ENCODE peak calls at places on chromosome 1, in six cellular contexts. One of them, this sample, is unnamed.

GRCh38 chr1:59657873-59658465 is 156.8 kb upstream of the HOOK1 start:
- DNase-seq in endothelial cell: no peak
- DNase-seq in activated naive CD8-positive, alpha-beta T cell treated with anti-CD3 and anti-CD28 coated beads for 36 hours: no peak
- DNase-seq in occipital lobe: no peak
- DNase-seq in T-cell: no peak
- DNase-seq in stimulated activated CD8-positive, alpha-beta memory T cell treated with anti-CD3 and anti-CD28 coated beads, Interleukin-4, amount 100 ng/mL, for 24 hours: no peak
- DNase-seq in this sample: no peak

GRCh38 chr1:201311356-201312011 is 28.2 kb downstream of the PKP1 start:
- DNase-seq in endothelial cell: no peak
- DNase-seq in activated naive CD8-positive, alpha-beta T cell treated with anti-CD3 and anti-CD28 coated beads for 36 hours: peak
- DNase-seq in occipital lobe: no peak
- DNase-seq in T-cell: no peak
- DNase-seq in stimulated activated CD8-positive, alpha-beta memory T cell treated with anti-CD3 and anti-CD28 coated beads, Interleukin-4, amount 100 ng/mL, for 24 hours: no peak
- DNase-seq in this sample: no peak

GRCh38 chr1:37186246-37186756 is 152.0 kb upstream of the GRIK3 start:
- DNase-seq in endothelial cell: no peak
- DNase-seq in activated naive CD8-positive, alpha-beta T cell treated with anti-CD3 and anti-CD28 coated beads for 36 hours: no peak
- DNase-seq in occipital lobe: no peak
- DNase-seq in T-cell: no peak
- DNase-seq in stimulated activated CD8-positive, alpha-beta memory T cell treated with anti-CD3 and anti-CD28 coated beads, Interleukin-4, amount 100 ng/mL, for 24 hours: no peak
- DNase-seq in this sample: no peak

GRCh38 chr1:3497521-3497920 is 43.1 kb downstream of the ARHGEF16 start:
- DNase-seq in endothelial cell: no peak
- DNase-seq in activated naive CD8-positive, alpha-beta T cell treated with anti-CD3 and anti-CD28 coated beads for 36 hours: no peak
- DNase-seq in occipital lobe: no peak
- DNase-seq in T-cell: no peak
- DNase-seq in stimulated activated CD8-positive, alpha-beta memory T cell treated with anti-CD3 and anti-CD28 coated beads, Interleukin-4, amount 100 ng/mL, for 24 hours: no peak
- DNase-seq in this sample: no peak

GRCh38 chr1:153192697-153193096 is 10.5 kb upstream of the LELP1 start:
- DNase-seq in endothelial cell: peak
- DNase-seq in activated naive CD8-positive, alpha-beta T cell treated with anti-CD3 and anti-CD28 coated beads for 36 hours: no peak
- DNase-seq in occipital lobe: no peak
- DNase-seq in T-cell: no peak
- DNase-seq in stimulated activated CD8-positive, alpha-beta memory T cell treated with anti-CD3 and anti-CD28 coated beads, Interleukin-4, amount 100 ng/mL, for 24 hours: no peak
- DNase-seq in this sample: no peak

GRCh38 chr1:183689770-183690204 is 36.7 kb upstream of the APOBEC4 start:
- DNase-seq in endothelial cell: no peak
- DNase-seq in activated naive CD8-positive, alpha-beta T cell treated with anti-CD3 and anti-CD28 coated beads for 36 hours: peak
- DNase-seq in occipital lobe: no peak
- DNase-seq in T-cell: no peak
- DNase-seq in stimulated activated CD8-positive, alpha-beta memory T cell treated with anti-CD3 and anti-CD28 coated beads, Interleukin-4, amount 100 ng/mL, for 24 hours: no peak
- DNase-seq in this sample: no peak

GRCh38 chr1:156407344-156407743 is 38.3 kb downstream of the RHBG start:
- DNase-seq in endothelial cell: no peak
- DNase-seq in activated naive CD8-positive, alpha-beta T cell treated with anti-CD3 and anti-CD28 coated beads for 36 hours: no peak
- DNase-seq in occipital lobe: peak
- DNase-seq in T-cell: no peak
- DNase-seq in stimulated activated CD8-positive, alpha-beta memory T cell treated with anti-CD3 and anti-CD28 coated beads, Interleukin-4, amount 100 ng/mL, for 24 hours: no peak
- DNase-seq in this sample: peak

GRCh38 chr1:171226757-171227370 is 21.4 kb upstream of the FMO1 start:
- DNase-seq in endothelial cell: peak
- DNase-seq in activated naive CD8-positive, alpha-beta T cell treated with anti-CD3 and anti-CD28 coated beads for 36 hours: peak
- DNase-seq in occipital lobe: no peak
- DNase-seq in T-cell: no peak
- DNase-seq in stimulated activated CD8-positive, alpha-beta memory T cell treated with anti-CD3 and anti-CD28 coated beads, Interleukin-4, amount 100 ng/mL, for 24 hours: no peak
- DNase-seq in this sample: peak

GRCh38 chr1:206556748-206557635 is 49.7 kb downstream of the RASSF5 start:
- DNase-seq in endothelial cell: peak
- DNase-seq in activated naive CD8-positive, alpha-beta T cell treated with anti-CD3 and anti-CD28 coated beads for 36 hours: peak
- DNase-seq in occipital lobe: peak
- DNase-seq in T-cell: peak
- DNase-seq in stimulated activated CD8-positive, alpha-beta memory T cell treated with anti-CD3 and anti-CD28 coated beads, Interleukin-4, amount 100 ng/mL, for 24 hours: peak
- DNase-seq in this sample: peak

GRCh38 chr1:46274224-46275029 is 26.9 kb downstream of the RAD54L start:
- DNase-seq in endothelial cell: no peak
- DNase-seq in activated naive CD8-positive, alpha-beta T cell treated with anti-CD3 and anti-CD28 coated beads for 36 hours: no peak
- DNase-seq in occipital lobe: no peak
- DNase-seq in T-cell: no peak
- DNase-seq in stimulated activated CD8-positive, alpha-beta memory T cell treated with anti-CD3 and anti-CD28 coated beads, Interleukin-4, amount 100 ng/mL, for 24 hours: no peak
- DNase-seq in this sample: no peak

GRCh38 chr1:30191154-30191702 is 532.2 kb downstream of the MATN1 start:
- DNase-seq in endothelial cell: no peak
- DNase-seq in activated naive CD8-positive, alpha-beta T cell treated with anti-CD3 and anti-CD28 coated beads for 36 hours: peak
- DNase-seq in occipital lobe: no peak
- DNase-seq in T-cell: peak
- DNase-seq in stimulated activated CD8-positive, alpha-beta memory T cell treated with anti-CD3 and anti-CD28 coated beads, Interleukin-4, amount 100 ng/mL, for 24 hours: no peak
- DNase-seq in this sample: no peak

GRCh38 chr1:31785947-31786290 is 21.8 kb upstream of the ADGRB2 start:
- DNase-seq in endothelial cell: no peak
- DNase-seq in activated naive CD8-positive, alpha-beta T cell treated with anti-CD3 and anti-CD28 coated beads for 36 hours: no peak
- DNase-seq in occipital lobe: no peak
- DNase-seq in T-cell: no peak
- DNase-seq in stimulated activated CD8-positive, alpha-beta memory T cell treated with anti-CD3 and anti-CD28 coated beads, Interleukin-4, amount 100 ng/mL, for 24 hours: no peak
- DNase-seq in this sample: no peak

GRCh38 chr1:29959356-29959755 is 723.0 kb downstream of the PTPRU start:
- DNase-seq in endothelial cell: no peak
- DNase-seq in activated naive CD8-positive, alpha-beta T cell treated with anti-CD3 and anti-CD28 coated beads for 36 hours: no peak
- DNase-seq in occipital lobe: no peak
- DNase-seq in T-cell: no peak
- DNase-seq in stimulated activated CD8-positive, alpha-beta memory T cell treated with anti-CD3 and anti-CD28 coated beads, Interleukin-4, amount 100 ng/mL, for 24 hours: no peak
- DNase-seq in this sample: no peak

GRCh38 chr1:25568834-25569598 is 25.6 kb downstream of the LDLRAP1 start:
- DNase-seq in endothelial cell: no peak
- DNase-seq in activated naive CD8-positive, alpha-beta T cell treated with anti-CD3 and anti-CD28 coated beads for 36 hours: peak
- DNase-seq in occipital lobe: peak
- DNase-seq in T-cell: no peak
- DNase-seq in stimulated activated CD8-positive, alpha-beta memory T cell treated with anti-CD3 and anti-CD28 coated beads, Interleukin-4, amount 100 ng/mL, for 24 hours: no peak
- DNase-seq in this sample: no peak

GRCh38 chr1:51506537-51506936 is 12.5 kb downstream of the EPS15 start:
- DNase-seq in endothelial cell: no peak
- DNase-seq in activated naive CD8-positive, alpha-beta T cell treated with anti-CD3 and anti-CD28 coated beads for 36 hours: peak
- DNase-seq in occipital lobe: peak
- DNase-seq in T-cell: no peak
- DNase-seq in stimulated activated CD8-positive, alpha-beta memory T cell treated with anti-CD3 and anti-CD28 coated beads, Interleukin-4, amount 100 ng/mL, for 24 hours: no peak
- DNase-seq in this sample: no peak

GRCh38 chr1:64980745-64981601 is 14.6 kb upstream of the JAK1 start:
- DNase-seq in endothelial cell: no peak
- DNase-seq in activated naive CD8-positive, alpha-beta T cell treated with anti-CD3 and anti-CD28 coated beads for 36 hours: no peak
- DNase-seq in occipital lobe: no peak
- DNase-seq in T-cell: no peak
- DNase-seq in stimulated activated CD8-positive, alpha-beta memory T cell treated with anti-CD3 and anti-CD28 coated beads, Interleukin-4, amount 100 ng/mL, for 24 hours: no peak
- DNase-seq in this sample: no peak

GRCh38 chr1:186535388-186536133 is 74.6 kb upstream of the PDC start:
- DNase-seq in endothelial cell: no peak
- DNase-seq in activated naive CD8-positive, alpha-beta T cell treated with anti-CD3 and anti-CD28 coated beads for 36 hours: no peak
- DNase-seq in occipital lobe: no peak
- DNase-seq in T-cell: no peak
- DNase-seq in stimulated activated CD8-positive, alpha-beta memory T cell treated with anti-CD3 and anti-CD28 coated beads, Interleukin-4, amount 100 ng/mL, for 24 hours: no peak
- DNase-seq in this sample: no peak

GRCh38 chr1:202009326-202010031 is 908 bp upstream of the ELF3 start:
- DNase-seq in endothelial cell: peak
- DNase-seq in activated naive CD8-positive, alpha-beta T cell treated with anti-CD3 and anti-CD28 coated beads for 36 hours: peak
- DNase-seq in occipital lobe: peak
- DNase-seq in T-cell: peak
- DNase-seq in stimulated activated CD8-positive, alpha-beta memory T cell treated with anti-CD3 and anti-CD28 coated beads, Interleukin-4, amount 100 ng/mL, for 24 hours: peak
- DNase-seq in this sample: peak

GRCh38 chr1:92833840-92834239 is 2.0 kb downstream of the RPL5 start:
- DNase-seq in endothelial cell: no peak
- DNase-seq in activated naive CD8-positive, alpha-beta T cell treated with anti-CD3 and anti-CD28 coated beads for 36 hours: no peak
- DNase-seq in occipital lobe: no peak
- DNase-seq in T-cell: no peak
- DNase-seq in stimulated activated CD8-positive, alpha-beta memory T cell treated with anti-CD3 and anti-CD28 coated beads, Interleukin-4, amount 100 ng/mL, for 24 hours: no peak
- DNase-seq in this sample: no peak

GRCh38 chr1:36027766-36028165 is 56.1 kb upstream of the TEKT2 start:
- DNase-seq in endothelial cell: no peak
- DNase-seq in activated naive CD8-positive, alpha-beta T cell treated with anti-CD3 and anti-CD28 coated beads for 36 hours: no peak
- DNase-seq in occipital lobe: no peak
- DNase-seq in T-cell: no peak
- DNase-seq in stimulated activated CD8-positive, alpha-beta memory T cell treated with anti-CD3 and anti-CD28 coated beads, Interleukin-4, amount 100 ng/mL, for 24 hours: no peak
- DNase-seq in this sample: no peak

GRCh38 chr1:51491166-51491981 is 27.7 kb downstream of the EPS15 start:
- DNase-seq in endothelial cell: no peak
- DNase-seq in activated naive CD8-positive, alpha-beta T cell treated with anti-CD3 and anti-CD28 coated beads for 36 hours: no peak
- DNase-seq in occipital lobe: no peak
- DNase-seq in T-cell: no peak
- DNase-seq in stimulated activated CD8-positive, alpha-beta memory T cell treated with anti-CD3 and anti-CD28 coated beads, Interleukin-4, amount 100 ng/mL, for 24 hours: no peak
- DNase-seq in this sample: no peak

GRCh38 chr1:236868625-236869467 is 73.8 kb downstream of the MTR start:
- DNase-seq in endothelial cell: peak
- DNase-seq in activated naive CD8-positive, alpha-beta T cell treated with anti-CD3 and anti-CD28 coated beads for 36 hours: peak
- DNase-seq in occipital lobe: no peak
- DNase-seq in T-cell: no peak
- DNase-seq in stimulated activated CD8-positive, alpha-beta memory T cell treated with anti-CD3 and anti-CD28 coated beads, Interleukin-4, amount 100 ng/mL, for 24 hours: peak
- DNase-seq in this sample: no peak

This sample was measured in head of caudate nucleus.